ENCODE peak calls at places on chromosomes 2 and 18, in six cellular contexts. A, F, B, H, U and N are unnamed samples.

GRCh38 chr2:203500951-203501350 is 34.1 kb downstream of the RAPH1 start:
- DNase-seq in U (no peak), H (no peak), F (no peak), B (no peak), A (no peak), N (no peak)

GRCh38 chr18:55893948-55894347 is 306.0 kb upstream of the TCF4 start:
- DNase-seq in U (no peak), B (no peak), F (no peak), H (no peak), A (no peak), N (no peak)

GRCh38 chr18:58402951-58403702 is 225.8 kb downstream of the ALPK2 start:
- DNase-seq in B (no peak), H (no peak), F (no peak), A (no peak), U (peak; percentile 28), N (peak; percentile 25)

GRCh38 chr2:12587729-12588522 is 128.8 kb upstream of the TRIB2 start:
- DNase-seq in U (no peak), A (peak; percentile 47), H (no peak), F (no peak), B (no peak), N (no peak)

GRCh38 chr2:11798946-11799495 is 52.6 kb downstream of the LPIN1 start:
- DNase-seq in U (no peak), H (no peak), A (no peak), F (no peak), B (no peak), N (no peak)

GRCh38 chr18:31657823-31658669 is 26.3 kb downstream of the B4GALT6 start:
- DNase-seq in B (no peak), U (no peak), F (no peak), A (no peak), H (no peak), N (peak; percentile 74)

GRCh38 chr18:29811519-29811918 is 1231.0 kb downstream of the DSC3 start:
- DNase-seq in F (no peak), U (no peak), A (no peak), H (no peak), B (no peak), N (no peak)

GRCh38 chr18:3867768-3868445 is 417.9 kb downstream of the TGIF1 start:
- DNase-seq in U (no peak), B (no peak), H (no peak), F (no peak), A (no peak), N (no peak)

GRCh38 chr2:58240595-58240937 is 559 bp downstream of the FANCL start:
- DNase-seq in A (no peak), U (no peak), F (no peak), B (no peak), H (no peak), N (no peak)

GRCh38 chr2:176556383-176556782 is 287.1 kb downstream of the MTX2 start:
- DNase-seq in F (no peak), A (no peak), B (no peak), H (no peak), U (no peak), N (no peak)

GRCh38 chr2:42223067-42223636 is 54.0 kb downstream of the EML4 start:
- DNase-seq in U (no peak), A (no peak), H (no peak), B (no peak), F (no peak), N (no peak)

GRCh38 chr2:207409525-207409924 is 120.2 kb upstream of the CREB1 start:
- DNase-seq in F (no peak), A (no peak), H (no peak), B (no peak), U (no peak), N (no peak)

GRCh38 chr2:60442608-60443007 is 110.8 kb downstream of the BCL11A start:
- DNase-seq in B (no peak), U (no peak), H (no peak), F (no peak), A (no peak), N (no peak)

GRCh38 chr2:207224814-207225482 is 59.2 kb upstream of the KLF7 start:
- DNase-seq in H (no peak), F (no peak), U (no peak), A (no peak), B (no peak), N (no peak)

GRCh38 chr2:85308951-85309555 is 18.7 kb downstream of the TGOLN2 start:
- DNase-seq in B (peak; percentile 74), F (peak; percentile 58), U (peak; percentile 53), H (peak; percentile 63), A (peak; percentile 80), N (peak; percentile 78)

GRCh38 chr2:28359222-28360065 is 33.2 kb upstream of the FOSL2 start:
- DNase-seq in F (no peak), U (peak; percentile 32), H (peak; percentile 79), B (peak; percentile 59), A (no peak), N (peak; percentile 89)

GRCh38 chr2:23660227-23660626 is 266.7 kb downstream of the ATAD2B start:
- DNase-seq in F (no peak), B (no peak), H (no peak), U (no peak), A (no peak), N (peak; percentile 57)

GRCh38 chr2:186241874-186242273 is 244.2 kb upstream of the ZC3H15 start:
- DNase-seq in A (no peak), B (no peak), U (no peak), F (no peak), H (no peak), N (no peak)

GRCh38 chr18:9986156-9986930 is 72.5 kb downstream of the VAPA start:
- DNase-seq in A (no peak), U (no peak), F (no peak), B (no peak), H (no peak), N (no peak)

GRCh38 chr18:6113650-6114049 is 218.3 kb upstream of the TMEM200C start:
- DNase-seq in H (no peak), F (no peak), U (no peak), B (no peak), A (no peak), N (no peak)

GRCh38 chr2:32289165-32290054 is 11.7 kb downstream of the YIPF4 start:
- DNase-seq in U (no peak), A (no peak), H (no peak), B (no peak), F (no peak), N (no peak)

GRCh38 chr2:160269803-160270570 is 69.9 kb upstream of the ITGB6 start:
- DNase-seq in H (peak; percentile 89), B (peak; percentile 94), U (peak; percentile 91), F (peak; percentile 88), A (peak; percentile 96), N (peak; percentile 95)

GRCh38 chr2:160270571-160271113 is 70.6 kb upstream of the ITGB6 start:
- DNase-seq in H (peak; percentile 65), F (no peak), A (no peak), B (no peak), U (no peak), N (peak; percentile 72)

GRCh38 chr2:160269365-160269764 is 69.3 kb upstream of the ITGB6 start:
- DNase-seq in U (no peak), A (no peak), H (peak; percentile 49), F (no peak), B (no peak), N (no peak)

GRCh38 chr2:160268382-160268781 is 68.3 kb upstream of the ITGB6 start:
- DNase-seq in F (no peak), U (no peak), B (no peak), H (no peak), A (no peak), N (no peak)

GRCh38 chr2:160271166-160272086 is 71.4 kb upstream of the ITGB6 start:
- DNase-seq in H (peak; percentile 57), A (peak; percentile 25), U (no peak), F (no peak), B (no peak), N (no peak)
- H3K36me3 ChIP-seq in H (peaks cover 32% of the 10 kb centered on the region), A (no peaks in the 10 kb centered on the region), U (peaks cover 45% of the 10 kb centered on the region), F (no peaks in the 10 kb centered on the region), B (peaks cover 36% of the 10 kb centered on the region), N (peaks cover 15% of the 10 kb centered on the region)

GRCh38 chr18:62802523-62802922 is 87.2 kb downstream of the PHLPP1 start:
- DNase-seq in H (no peak), A (no peak), B (no peak), F (no peak), U (no peak), N (no peak)

GRCh38 chr18:62797329-62797728 is 82.0 kb downstream of the PHLPP1 start:
- DNase-seq in B (no peak), F (no peak), H (no peak), A (no peak), U (no peak), N (no peak)

GRCh38 chr18:62796216-62796621 is 80.9 kb downstream of the PHLPP1 start:
- DNase-seq in H (no peak), A (no peak), F (no peak), U (no peak), B (no peak), N (no peak)

GRCh38 chr18:62795813-62796212 is 80.5 kb downstream of the PHLPP1 start:
- DNase-seq in F (no peak), A (no peak), B (no peak), U (no peak), H (no peak), N (no peak)

GRCh38 chr18:62799977-62800376 is 84.6 kb downstream of the PHLPP1 start:
- DNase-seq in U (no peak), F (no peak), H (no peak), B (no peak), A (no peak), N (no peak)
- H3K4me1 ChIP-seq in U (peaks cover 21% of the 10 kb centered on the region), F (no peaks in the 10 kb centered on the region), H (no peaks in the 10 kb centered on the region), B (peaks cover 7% of the 10 kb centered on the region), A (no peaks in the 10 kb centered on the region), N (peaks cover 11% of the 10 kb centered on the region)

GRCh38 chr2:40201425-40201824 is 250.5 kb downstream of the SLC8A1 start:
- DNase-seq in H (no peak), F (no peak), U (no peak), A (no peak), B (no peak), N (no peak)

GRCh38 chr2:40197121-40197520 is 254.8 kb downstream of the SLC8A1 start:
- DNase-seq in H (no peak), B (no peak), U (no peak), A (no peak), F (no peak), N (peak; percentile 29)

GRCh38 chr2:40202798-40203400 is 249.0 kb downstream of the SLC8A1 start:
- DNase-seq in A (no peak), H (no peak), B (no peak), F (no peak), U (no peak), N (no peak)

GRCh38 chr2:40199758-40200157 is 252.1 kb downstream of the SLC8A1 start:
- DNase-seq in B (no peak), U (no peak), H (no peak), F (no peak), A (no peak), N (peak; percentile 32)

GRCh38 chr2:40200516-40200915 is 251.4 kb downstream of the SLC8A1 start:
- DNase-seq in F (no peak), U (no peak), H (no peak), A (no peak), B (no peak), N (no peak)
- H3K27ac ChIP-seq in F (no peak overlapping the region), U (no peak overlapping the region), H (no peak overlapping the region), A (peak overlapping the region; percentile 23), B (no peak overlapping the region), N (no peak overlapping the region)

DNA sequence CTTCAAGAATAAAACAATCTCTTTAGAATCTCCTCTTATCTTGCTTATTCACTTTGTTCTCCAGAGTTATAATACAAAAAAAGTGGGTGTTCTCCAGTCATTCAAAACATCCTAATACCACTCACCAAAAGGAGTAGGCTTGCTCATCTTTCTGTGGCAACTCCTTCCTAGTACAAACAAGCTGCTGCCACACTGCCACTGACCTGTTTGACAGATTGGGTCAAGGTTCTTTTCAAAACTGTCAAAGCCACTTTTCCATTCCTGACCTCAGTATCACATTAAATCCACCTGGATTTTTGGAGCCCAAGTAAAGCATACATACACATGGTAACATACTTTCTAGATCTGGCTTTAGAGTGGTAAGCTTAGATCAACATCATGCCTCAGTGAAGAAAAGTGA is 59.8 kb downstream of the SLC25A12 start:
- DNase-seq in H (no peak), U (no peak), A (no peak), B (no peak), F (no peak), N (no peak)
- H3K36me3 ChIP-seq in H (peaks cover 63% of the 10 kb centered on the region), U (peaks cover 90% of the 10 kb centered on the region), A (no peaks in the 10 kb centered on the region), B (peaks cover 97% of the 10 kb centered on the region), F (no peaks in the 10 kb centered on the region), N (peaks cover 63% of the 10 kb centered on the region)